ENCODE peak calls at places on chromosome 11, in six cellular contexts. N is stimulated activated CD4-positive, alpha-beta T cell treated with anti-CD3 and anti-CD28 coated beads, Interleukin-2, amount 100 ng/mL, for 48 hours; W is mesendoderm; G is RWPE1; F is CD4-positive, alpha-beta memory T cell; O is endothelial cell. U is an unnamed sample.
A peak's percentile ranks its signal among the peaks of the same experiment; 100 is the strongest.

GRCh38 chr11:60970369-60970774 is 1.1 kb upstream of the CD6 start:
- DNase-seq in O (peak; percentile 73), F (peak; percentile 78), G (peak; percentile 49), N (peak; percentile 80), W (peak; percentile 42), U (peak; percentile 40)

GRCh38 chr11:133803026-133803425 is 42.3 kb downstream of the SPATA19 start:
- DNase-seq in G (no peak), O (no peak), W (no peak), N (no peak), F (no peak), U (no peak)

GRCh38 chr11:88363566-88364169 is 26.1 kb upstream of the CTSC start:
- DNase-seq in W (no peak), N (no peak), G (peak; percentile 25), F (no peak), O (no peak), U (no peak)

GRCh38 chr11:64151337-64151736 is 14.6 kb downstream of the MACROD1 start:
- DNase-seq in W (no peak), G (no peak), F (no peak), N (no peak), O (no peak), U (no peak)

GRCh38 chr11:35649984-35650383 is 12.6 kb upstream of the TRIM44 start:
- DNase-seq in F (no peak), O (no peak), W (no peak), G (no peak), N (no peak), U (no peak)

GRCh38 chr11:63670738-63671321 is 346 bp downstream of the ATL3 start:
- DNase-seq in G (peak; percentile 51), O (peak; percentile 45), N (peak; percentile 23), F (peak; percentile 17), W (peak; percentile 54), U (no peak)

GRCh38 chr11:77473001-77473800 is 693 bp downstream of the PAK1 start:
- DNase-seq in W (peak; percentile 79), N (peak; percentile 37), G (peak; percentile 39), F (peak; percentile 56), O (peak; percentile 62), U (peak; percentile 36)

GRCh38 chr11:62928011-62928410 is 6.8 kb upstream of the CHRM1 start:
- DNase-seq in F (no peak), N (no peak), G (no peak), O (no peak), W (no peak), U (no peak)

GRCh38 chr11:85918910-85919794 is 64.0 kb downstream of the CCDC83 start:
- DNase-seq in F (no peak), N (no peak), W (no peak), O (no peak), G (no peak), U (no peak)

GRCh38 chr11:16395601-16396000 is 39.3 kb upstream of the SOX6 start:
- DNase-seq in N (no peak), G (no peak), F (no peak), W (no peak), O (no peak), U (no peak)

GRCh38 chr11:133157180-133157579 is 375.1 kb downstream of the OPCML start:
- DNase-seq in G (no peak), F (no peak), O (peak; percentile 56), W (peak; percentile 62), N (no peak), U (peak; percentile 23)

GRCh38 chr11:69234171-69234570 is 59.8 kb upstream of the MYEOV start:
- DNase-seq in O (no peak), W (no peak), G (no peak), N (no peak), F (no peak), U (no peak)

GRCh38 chr11:130831506-130832385 is 84.5 kb downstream of the SNX19 start:
- DNase-seq in F (no peak), O (no peak), N (no peak), W (peak; percentile 38), G (peak; percentile 15), U (no peak)

GRCh38 chr11:69242583-69242940 is 51.4 kb upstream of the MYEOV start:
- DNase-seq in N (no peak), O (no peak), W (no peak), F (no peak), G (no peak), U (no peak)

GRCh38 chr11:104700609-104701008 is 197.7 kb downstream of the CASP12 start:
- DNase-seq in F (peak; percentile 28), N (no peak), G (no peak), O (no peak), W (no peak), U (no peak)

GRCh38 chr11:60130496-60130895 is 42.0 kb downstream of the MS4A2 start:
- DNase-seq in O (peak; percentile 44), N (peak; percentile 2), F (no peak), W (peak; percentile 88), G (peak; percentile 35), U (peak; percentile 22)

GRCh38 chr11:102577182-102577581 is 46.6 kb upstream of the MMP7 start:
- DNase-seq in O (no peak), W (no peak), F (no peak), G (no peak), N (no peak), U (no peak)

GRCh38 chr11:120789391-120789790 is 234.5 kb upstream of the TBCEL start:
- DNase-seq in N (no peak), W (no peak), O (no peak), F (no peak), G (no peak), U (no peak)

GRCh38 chr11:74319139-74319538 is 7.7 kb upstream of the P4HA3 start:
- DNase-seq in F (no peak), O (no peak), W (no peak), G (peak; percentile 59), N (no peak), U (no peak)

GRCh38 chr11:94784884-94785283 is 16.7 kb downstream of the AMOTL1 start:
- DNase-seq in G (no peak), F (no peak), O (no peak), N (no peak), W (no peak), U (no peak)

GRCh38 chr11:11806586-11806985 is 35.2 kb upstream of the USP47 start:
- DNase-seq in O (no peak), N (no peak), F (no peak), W (no peak), G (no peak), U (no peak)

GRCh38 chr11:24043842-24044241 is 453.0 kb upstream of the LUZP2 start:
- DNase-seq in W (no peak), N (no peak), G (no peak), O (no peak), F (no peak), U (no peak)

GRCh38 chr11:122852071-122852831 is 14.0 kb downstream of the CRTAM start:
- DNase-seq in N (no peak), G (no peak), F (no peak), O (no peak), W (no peak), U (no peak)

GRCh38 chr11:82896183-82896582 is 4.0 kb downstream of the PRCP start:
- DNase-seq in N (no peak), O (no peak), F (no peak), W (no peak), G (no peak), U (no peak)

GRCh38 chr11:46435679-46436078 is 44.1 kb upstream of the CHRM4 start:
- DNase-seq in O (no peak), F (no peak), N (no peak), W (no peak), G (no peak), U (no peak)

GRCh38 chr11:134360050-134360835 is 28.5 kb downstream of the GLB1L2 start:
- DNase-seq in G (peak; percentile 83), N (peak; percentile 78), O (peak; percentile 98), F (peak; percentile 55), W (peak; percentile 92), U (peak; percentile 97)

GRCh38 chr11:10107522-10107921 is 186.5 kb downstream of the SBF2 start:
- DNase-seq in G (no peak), W (no peak), N (no peak), F (no peak), O (no peak), U (no peak)

U was measured in neural crest cell.